ENCODE peak calls at places on chromosomes 13 and 19, in eight cellular contexts. One of them, this sample, is unnamed.

GRCh38 chr13:20828540-20829364 is 55.0 kb upstream of the EEF1AKMT1 start:
- DNase-seq in tibial nerve: no peak
- DNase-seq in OCI-LY7: peak; percentile 68
- DNase-seq in PC-3: peak; percentile 75
- DNase-seq in activated B cell treated with CpG ODN at 0.5 μM for 24 hours: no peak
- DNase-seq in GM13977: peak; percentile 41
- DNase-seq in heart right ventricle: no peak
- DNase-seq in fibroblast of pulmonary artery: peak; percentile 72
- DNase-seq in this sample: peak; percentile 50

GRCh38 chr13:92838786-92839185 is 387.8 kb upstream of the GPC6 start:
- DNase-seq in GM13977: peak; percentile 8
- DNase-seq in heart right ventricle: no peak
- DNase-seq in PC-3: peak; percentile 74
- DNase-seq in OCI-LY7: no peak
- DNase-seq in fibroblast of pulmonary artery: peak; percentile 90
- DNase-seq in tibial nerve: no peak
- DNase-seq in activated B cell treated with CpG ODN at 0.5 μM for 24 hours: no peak
- DNase-seq in this sample: no peak

GRCh38 chr19:6376512-6377193 is 920 bp upstream of the PSPN start:
- DNase-seq in activated B cell treated with CpG ODN at 0.5 μM for 24 hours: no peak
- DNase-seq in PC-3: no peak
- DNase-seq in OCI-LY7: no peak
- DNase-seq in GM13977: no peak
- DNase-seq in tibial nerve: no peak
- DNase-seq in fibroblast of pulmonary artery: no peak
- DNase-seq in heart right ventricle: no peak
- DNase-seq in this sample: no peak

GRCh38 chr19:21655540-21656126 is 111.7 kb downstream of the ZNF100 start:
- DNase-seq in PC-3: no peak
- DNase-seq in heart right ventricle: no peak
- DNase-seq in tibial nerve: no peak
- DNase-seq in OCI-LY7: no peak
- DNase-seq in activated B cell treated with CpG ODN at 0.5 μM for 24 hours: no peak
- DNase-seq in fibroblast of pulmonary artery: no peak
- DNase-seq in GM13977: no peak
- DNase-seq in this sample: no peak

GRCh38 chr13:103161476-103161875 is 95.3 kb upstream of the SLC10A2 start:
- DNase-seq in tibial nerve: no peak
- DNase-seq in OCI-LY7: no peak
- DNase-seq in GM13977: no peak
- DNase-seq in heart right ventricle: no peak
- DNase-seq in PC-3: no peak
- DNase-seq in fibroblast of pulmonary artery: no peak
- DNase-seq in activated B cell treated with CpG ODN at 0.5 μM for 24 hours: no peak
- DNase-seq in this sample: no peak

GRCh38 chr13:113860051-113860471 is 3.8 kb downstream of the GAS6 start:
- DNase-seq in activated B cell treated with CpG ODN at 0.5 μM for 24 hours: no peak
- DNase-seq in OCI-LY7: no peak
- DNase-seq in PC-3: no peak
- DNase-seq in tibial nerve: no peak
- DNase-seq in GM13977: no peak
- DNase-seq in fibroblast of pulmonary artery: no peak
- DNase-seq in heart right ventricle: no peak
- DNase-seq in this sample: no peak

GRCh38 chr19:50657672-50658437 is 8.6 kb downstream of the C19orf81 start:
- DNase-seq in tibial nerve: peak; percentile 46
- DNase-seq in GM13977: peak; percentile 92
- DNase-seq in heart right ventricle: peak; percentile 81
- DNase-seq in PC-3: peak; percentile 98
- DNase-seq in activated B cell treated with CpG ODN at 0.5 μM for 24 hours: peak; percentile 61
- DNase-seq in fibroblast of pulmonary artery: peak; percentile 99
- DNase-seq in OCI-LY7: peak; percentile 98
- DNase-seq in this sample: peak; percentile 82

GRCh38 chr19:45947926-45948325 is 25.7 kb downstream of the NOVA2 start:
- DNase-seq in fibroblast of pulmonary artery: no peak
- DNase-seq in GM13977: no peak
- DNase-seq in PC-3: peak; percentile 30
- DNase-seq in activated B cell treated with CpG ODN at 0.5 μM for 24 hours: no peak
- DNase-seq in heart right ventricle: no peak
- DNase-seq in OCI-LY7: no peak
- DNase-seq in tibial nerve: no peak
- DNase-seq in this sample: no peak

GRCh38 chr19:46192990-46193650 is 36.4 kb upstream of the IGFL1 start:
- DNase-seq in tibial nerve: no peak
- DNase-seq in activated B cell treated with CpG ODN at 0.5 μM for 24 hours: no peak
- DNase-seq in GM13977: no peak
- DNase-seq in fibroblast of pulmonary artery: peak; percentile 69
- DNase-seq in PC-3: peak; percentile 82
- DNase-seq in heart right ventricle: no peak
- DNase-seq in OCI-LY7: no peak
- DNase-seq in this sample: no peak

GRCh38 chr13:80235131-80235530 is 105.8 kb downstream of the SPRY2 start:
- DNase-seq in tibial nerve: no peak
- DNase-seq in OCI-LY7: no peak
- DNase-seq in fibroblast of pulmonary artery: peak; percentile 57
- DNase-seq in heart right ventricle: no peak
- DNase-seq in GM13977: no peak
- DNase-seq in activated B cell treated with CpG ODN at 0.5 μM for 24 hours: no peak
- DNase-seq in PC-3: peak; percentile 53
- DNase-seq in this sample: no peak

GRCh38 chr19:55613396-55613795 is 7.9 kb downstream of the ZNF865 start:
- DNase-seq in fibroblast of pulmonary artery: no peak
- DNase-seq in heart right ventricle: no peak
- DNase-seq in tibial nerve: no peak
- DNase-seq in PC-3: no peak
- DNase-seq in OCI-LY7: no peak
- DNase-seq in activated B cell treated with CpG ODN at 0.5 μM for 24 hours: no peak
- DNase-seq in GM13977: no peak
- DNase-seq in this sample: no peak

GRCh38 chr19:4391701-4392543 is 8.4 kb downstream of the SH3GL1 start:
- DNase-seq in tibial nerve: no peak
- DNase-seq in PC-3: no peak
- DNase-seq in fibroblast of pulmonary artery: peak; percentile 79
- DNase-seq in OCI-LY7: no peak
- DNase-seq in GM13977: no peak
- DNase-seq in heart right ventricle: peak; percentile 57
- DNase-seq in activated B cell treated with CpG ODN at 0.5 μM for 24 hours: no peak
- DNase-seq in this sample: no peak

GRCh38 chr19:54209058-54209747 is 8.5 kb downstream of the RPS9 start:
- DNase-seq in tibial nerve: no peak
- DNase-seq in PC-3: peak; percentile 26
- DNase-seq in heart right ventricle: no peak
- DNase-seq in GM13977: no peak
- DNase-seq in fibroblast of pulmonary artery: no peak
- DNase-seq in OCI-LY7: no peak
- DNase-seq in activated B cell treated with CpG ODN at 0.5 μM for 24 hours: no peak
- DNase-seq in this sample: no peak

GRCh38 chr13:74046461-74046860 is 87.7 kb downstream of the KLF12 start:
- DNase-seq in tibial nerve: no peak
- DNase-seq in GM13977: no peak
- DNase-seq in PC-3: no peak
- DNase-seq in fibroblast of pulmonary artery: no peak
- DNase-seq in OCI-LY7: no peak
- DNase-seq in heart right ventricle: no peak
- DNase-seq in activated B cell treated with CpG ODN at 0.5 μM for 24 hours: no peak
- DNase-seq in this sample: no peak

GRCh38 chr19:2820112-2820702 is 539 bp downstream of the ZNF554 start:
- DNase-seq in activated B cell treated with CpG ODN at 0.5 μM for 24 hours: no peak
- DNase-seq in heart right ventricle: no peak
- DNase-seq in tibial nerve: no peak
- DNase-seq in GM13977: peak; percentile 66
- DNase-seq in fibroblast of pulmonary artery: no peak
- DNase-seq in PC-3: no peak
- DNase-seq in OCI-LY7: peak; percentile 23
- DNase-seq in this sample: no peak

GRCh38 chr13:110971486-110971885 is 56.6 kb upstream of the ANKRD10 start:
- DNase-seq in tibial nerve: no peak
- DNase-seq in PC-3: peak; percentile 7
- DNase-seq in fibroblast of pulmonary artery: no peak
- DNase-seq in GM13977: no peak
- DNase-seq in heart right ventricle: no peak
- DNase-seq in activated B cell treated with CpG ODN at 0.5 μM for 24 hours: no peak
- DNase-seq in OCI-LY7: no peak
- DNase-seq in this sample: no peak

GRCh38 chr19:44741841-44742352 is 6.6 kb upstream of the BCL3 start:
- DNase-seq in fibroblast of pulmonary artery: peak; percentile 100
- DNase-seq in tibial nerve: peak; percentile 95
- DNase-seq in OCI-LY7: no peak
- DNase-seq in heart right ventricle: peak; percentile 99
- DNase-seq in PC-3: peak; percentile 98
- DNase-seq in activated B cell treated with CpG ODN at 0.5 μM for 24 hours: no peak
- DNase-seq in GM13977: no peak
- DNase-seq in this sample: no peak

GRCh38 chr13:47337781-47338507 is 441.1 kb upstream of the HTR2A start:
- DNase-seq in heart right ventricle: no peak
- DNase-seq in GM13977: no peak
- DNase-seq in tibial nerve: no peak
- DNase-seq in fibroblast of pulmonary artery: peak; percentile 58
- DNase-seq in OCI-LY7: no peak
- DNase-seq in activated B cell treated with CpG ODN at 0.5 μM for 24 hours: no peak
- DNase-seq in PC-3: no peak
- DNase-seq in this sample: no peak

DNA sequence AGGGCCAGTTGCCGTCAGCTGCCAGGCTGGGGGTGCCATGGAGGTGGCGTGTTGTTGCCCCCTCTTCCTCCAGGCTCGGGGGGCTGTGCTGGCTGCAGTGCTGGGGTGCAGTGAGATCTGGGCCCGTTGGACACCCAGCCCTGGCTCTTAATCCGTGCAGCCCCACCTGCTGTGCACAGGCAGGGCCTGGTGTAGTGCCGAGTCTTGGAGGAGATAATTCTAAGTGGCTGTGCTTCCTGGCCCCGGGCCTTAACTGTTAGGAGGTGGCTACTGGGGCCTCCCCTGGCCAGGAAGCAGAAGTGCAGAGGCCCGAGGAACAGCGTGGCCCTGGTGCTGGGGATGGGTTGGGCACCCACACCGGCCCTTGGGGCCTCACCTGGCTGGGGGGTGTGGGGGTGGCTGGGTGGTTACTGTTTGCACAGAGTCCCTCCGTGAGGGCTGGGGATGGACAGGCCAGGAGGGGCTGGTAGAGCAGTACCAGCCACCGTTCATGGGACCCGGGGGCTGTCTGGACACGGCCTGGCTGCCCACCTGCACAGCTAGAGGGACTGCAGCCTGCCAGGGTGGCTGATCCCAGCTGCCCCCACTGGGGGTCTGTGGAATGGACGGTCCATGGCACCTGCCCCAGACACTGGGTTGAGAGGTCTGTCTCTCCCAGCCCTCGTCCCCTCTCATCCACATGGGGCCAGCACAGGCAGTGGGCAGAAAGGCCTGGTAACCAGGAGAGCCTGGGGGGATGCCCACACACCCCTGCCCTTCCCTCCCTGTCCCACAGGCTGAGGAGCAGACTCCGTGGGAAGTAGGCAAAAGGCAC is 3.3 kb downstream of the GPX4 start:
- DNase-seq in activated B cell treated with CpG ODN at 0.5 μM for 24 hours: no peak
- DNase-seq in OCI-LY7: no peak
- DNase-seq in fibroblast of pulmonary artery: peak; percentile 65
- DNase-seq in heart right ventricle: no peak
- DNase-seq in GM13977: no peak
- DNase-seq in PC-3: peak; percentile 60
- DNase-seq in tibial nerve: no peak
- DNase-seq in this sample: no peak
- TF ChIP-seq CTCF in activated B cell treated with CpG ODN at 0.5 μM for 24 hours: no peak
- TF ChIP-seq CTCF in OCI-LY7: no peak
- TF ChIP-seq CTCF in fibroblast of pulmonary artery: peak; percentile 11
- TF ChIP-seq CTCF in heart right ventricle: no peak
- TF ChIP-seq CTCF in GM13977: peak; percentile 28
- TF ChIP-seq CTCF in PC-3: peak; percentile 37
- TF ChIP-seq CTCF in tibial nerve: no peak
- TF ChIP-seq CTCF in this sample: peak; percentile 3

DNA sequence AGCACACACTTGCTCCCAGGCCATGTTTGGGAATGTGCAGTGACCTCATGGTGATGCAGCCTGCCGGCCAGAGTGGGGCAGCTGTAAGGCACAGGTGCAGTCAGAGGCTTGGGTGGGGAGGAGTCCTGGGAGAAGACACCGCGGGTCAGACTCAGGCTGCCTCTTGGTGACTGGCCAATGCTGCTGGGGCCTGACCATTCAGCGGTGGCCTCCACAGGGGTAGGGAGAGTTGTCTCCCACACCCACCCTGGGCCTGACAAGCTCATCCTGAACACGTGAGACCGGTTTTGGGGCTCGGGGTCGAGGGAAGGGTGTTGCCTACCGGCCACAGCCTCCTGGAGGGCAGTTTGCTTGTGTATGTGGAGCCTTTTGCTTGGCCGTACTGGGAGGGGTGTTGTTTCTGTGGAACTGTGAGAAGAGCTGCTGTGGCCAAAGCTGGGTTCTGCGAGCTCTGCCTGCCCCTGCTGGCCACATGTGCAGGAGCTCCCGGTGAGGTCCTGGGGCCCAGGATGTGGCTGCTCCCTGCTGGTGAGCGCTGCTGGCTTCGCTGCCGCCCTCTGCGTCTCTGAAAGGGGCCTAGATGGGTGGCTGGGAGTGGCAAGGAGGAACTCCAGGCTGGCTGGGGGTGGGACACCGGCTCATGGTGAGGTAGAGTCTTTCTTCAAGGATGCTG is 22.1 kb downstream of the UPF1 start:
- DNase-seq in OCI-LY7: no peak
- DNase-seq in activated B cell treated with CpG ODN at 0.5 μM for 24 hours: no peak
- DNase-seq in GM13977: no peak
- DNase-seq in heart right ventricle: no peak
- DNase-seq in fibroblast of pulmonary artery: no peak
- DNase-seq in tibial nerve: no peak
- DNase-seq in PC-3: no peak
- DNase-seq in this sample: no peak
- TF ChIP-seq CTCF in OCI-LY7: no peak
- TF ChIP-seq CTCF in activated B cell treated with CpG ODN at 0.5 μM for 24 hours: no peak
- TF ChIP-seq CTCF in GM13977: peak; percentile 18
- TF ChIP-seq CTCF in heart right ventricle: no peak
- TF ChIP-seq CTCF in fibroblast of pulmonary artery: no peak
- TF ChIP-seq CTCF in tibial nerve: no peak
- TF ChIP-seq CTCF in PC-3: no peak
- TF ChIP-seq CTCF in this sample: no peak

DNA sequence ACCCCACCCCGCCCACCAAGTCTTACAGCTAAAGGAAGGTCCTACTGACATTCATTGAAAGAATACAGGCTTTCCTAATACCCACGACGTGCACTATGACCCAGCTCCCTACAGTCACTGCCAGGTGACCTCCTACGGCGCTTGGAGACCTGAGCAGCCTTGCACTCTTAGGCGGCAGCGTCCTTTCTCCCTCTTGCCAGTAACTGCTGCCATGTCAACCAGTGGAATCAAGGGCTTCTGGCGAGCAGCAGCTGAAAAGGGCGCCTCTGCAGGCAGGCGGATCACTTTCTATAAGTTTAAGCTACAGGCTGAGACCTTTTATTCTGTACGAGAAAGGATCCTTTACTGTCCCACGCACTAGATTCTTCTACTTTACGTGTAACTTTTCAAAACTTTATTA is 2.0 kb downstream of the KCTD12 start:
- DNase-seq in heart right ventricle: peak; percentile 35
- DNase-seq in GM13977: no peak
- DNase-seq in PC-3: no peak
- DNase-seq in tibial nerve: peak; percentile 18
- DNase-seq in fibroblast of pulmonary artery: peak; percentile 70
- DNase-seq in OCI-LY7: no peak
- DNase-seq in activated B cell treated with CpG ODN at 0.5 μM for 24 hours: no peak
- DNase-seq in this sample: no peak
- TF ChIP-seq CTCF in heart right ventricle: peak; percentile 48
- TF ChIP-seq CTCF in GM13977: no peak
- TF ChIP-seq CTCF in PC-3: no peak
- TF ChIP-seq CTCF in tibial nerve: peak; percentile 23
- TF ChIP-seq CTCF in fibroblast of pulmonary artery: peak; percentile 61
- TF ChIP-seq CTCF in OCI-LY7: no peak
- TF ChIP-seq CTCF in activated B cell treated with CpG ODN at 0.5 μM for 24 hours: no peak
- TF ChIP-seq CTCF in this sample: no peak

GRCh38 chr19:17932485-17933338 is at the start of gene CCDC124:
- DNase-seq in tibial nerve: peak; percentile 80
- DNase-seq in OCI-LY7: peak; percentile 96
- DNase-seq in GM13977: peak; percentile 92
- DNase-seq in activated B cell treated with CpG ODN at 0.5 μM for 24 hours: peak; percentile 87
- DNase-seq in heart right ventricle: peak; percentile 90
- DNase-seq in fibroblast of pulmonary artery: peak; percentile 95
- DNase-seq in PC-3: peak; percentile 95
- DNase-seq in this sample: peak; percentile 93
- TF ChIP-seq CTCF in tibial nerve: peak; percentile 77
- TF ChIP-seq CTCF in OCI-LY7: peak; percentile 98
- TF ChIP-seq CTCF in GM13977: peak; percentile 99
- TF ChIP-seq CTCF in activated B cell treated with CpG ODN at 0.5 μM for 24 hours: no peak
- TF ChIP-seq CTCF in heart right ventricle: peak; percentile 96
- TF ChIP-seq CTCF in fibroblast of pulmonary artery: peak; percentile 91
- TF ChIP-seq CTCF in PC-3: peak; percentile 95
- TF ChIP-seq CTCF in this sample: peak; percentile 94